ENCODE peak calls at places on chromosome 15, in nine cellular contexts. C, K, H, R, F, S, Z, B and X are unnamed samples.

GRCh38 chr15:57703387-57703786 is 3.1 kb upstream of the POLR2M start:
- DNase-seq in R (no peak), Z (no peak), C (no peak), K (peak; percentile 10), B (no peak), S (no peak), H (no peak), F (no peak), X (no peak)

GRCh38 chr15:61500951-61501350 is 271.8 kb upstream of the RORA start:
- DNase-seq in K (no peak), C (no peak), B (no peak), F (no peak), R (peak; percentile 6), Z (no peak), H (no peak), S (no peak), X (no peak)

GRCh38 chr15:50190723-50191122 is 8.7 kb downstream of the SLC27A2 start:
- DNase-seq in B (no peak), Z (no peak), C (no peak), H (no peak), K (no peak), S (no peak), R (no peak), F (no peak), X (no peak)

GRCh38 chr15:97168704-97169475 is 791.6 kb upstream of the ARRDC4 start:
- DNase-seq in S (no peak), H (no peak), R (peak; percentile 32), Z (no peak), C (no peak), K (no peak), B (peak; percentile 35), F (no peak), X (no peak)

GRCh38 chr15:62099171-62099601 is 32.4 kb downstream of the C2CD4A start:
- DNase-seq in K (no peak), H (no peak), R (peak; percentile 24), F (peak; percentile 52), C (no peak), S (no peak), B (no peak), Z (no peak), X (no peak)

GRCh38 chr15:32732574-32733157 is 14.9 kb downstream of the GREM1 start:
- DNase-seq in C (no peak), F (no peak), K (no peak), Z (no peak), S (no peak), B (no peak), H (no peak), R (no peak), X (no peak)

GRCh38 chr15:93495799-93496637 is 407.0 kb upstream of the RGMA start:
- DNase-seq in R (no peak), F (no peak), C (no peak), S (no peak), H (no peak), B (no peak), K (no peak), Z (no peak), X (no peak)

GRCh38 chr15:73325191-73325980 is 43.4 kb downstream of the HCN4 start:
- DNase-seq in R (no peak), B (no peak), H (no peak), K (no peak), S (no peak), Z (no peak), F (no peak), C (no peak), X (no peak)

GRCh38 chr15:73782339-73782979 is 29.3 kb upstream of the INSYN1 start:
- DNase-seq in S (no peak), F (no peak), H (no peak), R (no peak), Z (no peak), C (no peak), B (peak; percentile 20), K (no peak), X (no peak)

GRCh38 chr15:67607329-67607728 is 64.8 kb downstream of the MAP2K5 start:
- DNase-seq in H (no peak), C (no peak), B (no peak), Z (no peak), S (no peak), K (no peak), F (no peak), R (no peak), X (no peak)

GRCh38 chr15:40926659-40927496 is 2.3 kb upstream of the DLL4 start:
- DNase-seq in C (no peak), H (no peak), K (no peak), S (no peak), R (no peak), Z (no peak), F (no peak), B (no peak), X (no peak)

GRCh38 chr15:48999314-48999713 is 35.6 kb upstream of the SHC4 start:
- DNase-seq in Z (no peak), F (no peak), B (no peak), R (no peak), S (no peak), K (no peak), C (no peak), H (no peak), X (no peak)

GRCh38 chr15:99146661-99147060 is 41.8 kb downstream of the SYNM start:
- DNase-seq in H (no peak), S (no peak), C (no peak), K (no peak), B (no peak), F (no peak), Z (no peak), R (no peak), X (no peak)

GRCh38 chr15:22979069-22979698 is 984 bp downstream of the CYFIP1 start:
- DNase-seq in H (no peak), K (no peak), R (peak; percentile 84), F (peak; percentile 52), B (peak; percentile 17), S (no peak), Z (no peak), C (no peak), X (peak; percentile 63)

GRCh38 chr15:92693922-92694331 is 38.4 kb upstream of the FAM174B start:
- DNase-seq in H (no peak), C (no peak), B (no peak), K (no peak), F (peak; percentile 32), Z (no peak), R (peak; percentile 20), S (no peak), X (no peak)

GRCh38 chr15:31554261-31554660 is 227.6 kb downstream of the KLF13 start:
- DNase-seq in C (no peak), B (no peak), S (no peak), F (peak; percentile 89), H (no peak), R (no peak), K (no peak), Z (peak; percentile 32), X (no peak)

GRCh38 chr15:71807691-71808091 is 2.7 kb upstream of the NR2E3 start:
- DNase-seq in Z (no peak), K (no peak), S (no peak), H (no peak), C (no peak), B (no peak), F (peak; percentile 24), R (no peak), X (no peak)

GRCh38 chr15:100763764-100764750 is 115.6 kb upstream of the ALDH1A3 start:
- DNase-seq in F (peak; percentile 31), R (no peak), B (no peak), C (no peak), Z (no peak), K (no peak), S (no peak), H (no peak), X (peak; percentile 8)

GRCh38 chr15:95604634-95605036 is 725.9 kb upstream of the NR2F2 start:
- DNase-seq in Z (no peak), C (no peak), R (no peak), S (no peak), K (no peak), F (peak; percentile 96), B (no peak), H (no peak), X (no peak)

GRCh38 chr15:52808996-52809395 is 18.9 kb upstream of the ONECUT1 start:
- DNase-seq in H (no peak), S (no peak), Z (no peak), C (no peak), R (no peak), B (no peak), F (no peak), K (no peak), X (no peak)

GRCh38 chr15:101058735-101059134 is 139.6 kb downstream of the LRRK1 start:
- DNase-seq in F (no peak), S (no peak), K (no peak), R (no peak), B (no peak), Z (no peak), H (no peak), C (no peak), X (no peak)

GRCh38 chr15:84638103-84638502 is 16.0 kb downstream of the WDR73 start:
- DNase-seq in Z (no peak), C (no peak), R (no peak), B (no peak), S (no peak), H (no peak), F (no peak), K (no peak), X (no peak)

GRCh38 chr15:101306341-101307047 is 11.4 kb upstream of the SNRPA1 start:
- DNase-seq in S (no peak), K (no peak), Z (no peak), C (no peak), R (no peak), B (no peak), F (no peak), H (no peak), X (no peak)

GRCh38 chr15:66170716-66171115 is 82.8 kb downstream of the MEGF11 start:
- DNase-seq in S (no peak), C (no peak), H (no peak), Z (no peak), K (no peak), B (no peak), R (no peak), F (no peak), X (no peak)

GRCh38 chr15:101411588-101411987 is 77.9 kb downstream of the PCSK6 start:
- DNase-seq in C (no peak), F (no peak), R (no peak), S (no peak), Z (no peak), K (no peak), B (no peak), H (no peak), X (no peak)

GRCh38 chr15:29698030-29698701 is 124.1 kb downstream of the TJP1 start:
- DNase-seq in Z (no peak), C (no peak), F (peak; percentile 62), R (no peak), B (no peak), H (no peak), S (no peak), K (no peak), X (no peak)

GRCh38 chr15:65054333-65055200 is 9.4 kb downstream of the SLC51B start:
- DNase-seq in S (no peak), K (peak; percentile 22), F (peak; percentile 78), H (peak; percentile 24), Z (peak; percentile 68), R (peak; percentile 43), C (peak; percentile 42), B (peak; percentile 60), X (peak; percentile 80)

GRCh38 chr15:62547584-62547983 is 382.5 kb upstream of the C2CD4B start:
- DNase-seq in H (no peak), Z (no peak), F (no peak), C (no peak), R (no peak), B (no peak), S (no peak), K (no peak), X (no peak)

GRCh38 chr15:78691167-78691872 is 50.3 kb upstream of the CHRNB4 start:
- DNase-seq in K (no peak), H (no peak), R (no peak), C (no peak), S (no peak), B (no peak), Z (no peak), F (no peak), X (no peak)

GRCh38 chr15:31412824-31413223 is 86.2 kb downstream of the KLF13 start:
- DNase-seq in R (no peak), H (no peak), S (no peak), Z (no peak), B (no peak), K (no peak), F (no peak), C (no peak), X (no peak)

GRCh38 chr15:90879730-90880366 is 4.5 kb upstream of the FES start:
- DNase-seq in C (no peak), F (no peak), R (no peak), S (no peak), Z (no peak), H (no peak), B (no peak), K (no peak), X (no peak)